ENCODE peak calls at places on chromosome 14, in ten cellular contexts. P, T, R, L, I, B, Y, F, C and S are unnamed samples.

GRCh38 chr14:53384073-53384472 is 230.9 kb upstream of the DDHD1 start:
- DNase-seq in C (no peak), L (no peak), F (no peak), I (no peak), R (no peak), T (no peak), P (no peak), Y (no peak), B (no peak), S (no peak)

GRCh38 chr14:94011795-94012194 is 14.3 kb upstream of the OTUB2 start:
- DNase-seq in P (no peak), C (no peak), B (no peak), L (peak; percentile 10), I (no peak), Y (no peak), R (no peak), T (no peak), F (no peak), S (peak; percentile 72)

GRCh38 chr14:85764809-85765208 is 234.9 kb downstream of the FLRT2 start:
- DNase-seq in T (no peak), R (no peak), I (no peak), C (no peak), Y (no peak), F (no peak), P (no peak), L (no peak), B (no peak), S (no peak)

GRCh38 chr14:96741151-96741977 is 55.8 kb upstream of the VRK1 start:
- DNase-seq in R (peak; percentile 39), L (peak; percentile 50), I (peak; percentile 79), P (no peak), B (peak; percentile 68), Y (no peak), T (peak; percentile 77), F (peak; percentile 68), C (no peak), S (peak; percentile 29)

GRCh38 chr14:95561001-95561412 is 26.2 kb downstream of the GLRX5 start:
- DNase-seq in Y (peak; percentile 94), L (peak; percentile 89), I (peak; percentile 94), R (peak; percentile 88), P (peak; percentile 17), T (peak; percentile 88), C (peak; percentile 82), B (peak; percentile 95), F (peak; percentile 85), S (peak; percentile 74)

GRCh38 chr14:94015223-94015622 is 10.9 kb upstream of the OTUB2 start:
- DNase-seq in T (no peak), F (no peak), R (no peak), I (no peak), L (no peak), C (no peak), Y (no peak), P (no peak), B (no peak), S (no peak)

GRCh38 chr14:51972566-51972965 is 16.8 kb upstream of the RTRAF start:
- DNase-seq in L (no peak), B (no peak), I (no peak), C (no peak), T (no peak), R (no peak), Y (no peak), F (no peak), P (no peak), S (peak; percentile 20)

GRCh38 chr14:21096438-21096837 is 2.0 kb downstream of the ZNF219 start:
- DNase-seq in R (no peak), P (no peak), I (no peak), B (no peak), T (no peak), Y (no peak), C (no peak), L (no peak), F (no peak), S (no peak)

GRCh38 chr14:24279301-24280186 is 8.1 kb upstream of the RABGGTA start:
- DNase-seq in F (no peak), B (no peak), I (no peak), L (peak; percentile 20), Y (no peak), T (no peak), R (peak; percentile 41), C (no peak), P (no peak), S (no peak)
- TF ChIP-seq CTCF in F (no peak), B (no peak), I (peak; percentile 11), L (peak; percentile 7), Y (no peak), T (no peak), R (no peak), C (peak; percentile 24), P (no peak), S (peak; percentile 19)

GRCh38 chr14:65850429-65851145 is 438.1 kb downstream of the FUT8 start:
- DNase-seq in R (no peak), P (no peak), F (no peak), L (no peak), Y (no peak), B (no peak), T (no peak), C (no peak), I (no peak), S (no peak)

GRCh38 chr14:65854215-65854614 is 441.7 kb downstream of the FUT8 start:
- DNase-seq in R (no peak), B (peak; percentile 48), L (no peak), F (no peak), C (no peak), I (no peak), P (no peak), Y (no peak), T (no peak), S (no peak)

GRCh38 chr14:65853407-65853955 is 441.0 kb downstream of the FUT8 start:
- DNase-seq in I (no peak), R (no peak), Y (no peak), L (no peak), P (no peak), F (peak; percentile 23), C (no peak), B (no peak), T (no peak), S (no peak)

GRCh38 chr14:65849558-65849957 is 437.0 kb downstream of the FUT8 start:
- DNase-seq in Y (no peak), T (no peak), L (no peak), R (no peak), C (no peak), I (peak; percentile 87), B (no peak), P (no peak), F (no peak), S (no peak)

DNA sequence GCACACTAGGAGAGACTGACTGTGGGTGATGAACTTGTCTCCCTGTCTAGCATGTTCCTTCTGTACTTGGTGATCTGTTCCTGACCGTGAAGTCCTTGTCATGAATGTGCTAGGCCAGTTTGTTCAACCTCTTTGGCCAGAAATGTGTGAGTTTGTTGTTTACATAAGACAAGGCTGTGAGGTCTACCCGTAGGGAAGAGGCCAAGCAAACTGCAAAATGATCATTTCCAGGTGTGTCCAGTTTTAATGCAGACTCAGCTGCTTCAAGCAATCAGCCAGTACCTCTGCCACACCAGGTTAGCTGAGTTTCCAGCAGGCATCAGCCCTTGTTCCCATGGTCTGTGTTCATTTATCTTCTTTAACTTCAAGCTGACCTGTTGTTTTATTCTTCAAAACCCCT is 440.2 kb downstream of the FUT8 start:
- DNase-seq in P (no peak), B (no peak), T (no peak), R (no peak), F (no peak), C (no peak), L (no peak), I (no peak), Y (no peak), S (no peak)
- H3K4me3 ChIP-seq in P (no peak overlapping the region), B (no peak overlapping the region), T (no peak overlapping the region), R (no peak overlapping the region), F (no peak overlapping the region), C (no peak overlapping the region), L (no peak overlapping the region), I (no peak overlapping the region), Y (no peak overlapping the region), S (no peak overlapping the region)

GRCh38 chr14:61196792-61197191 is 84.3 kb downstream of the TMEM30B start:
- DNase-seq in L (no peak), P (no peak), T (no peak), F (no peak), Y (no peak), C (no peak), I (no peak), B (no peak), R (peak; percentile 42), S (peak; percentile 13)
- TF ChIP-seq CTCF in L (no peak), P (no peak), T (no peak), F (no peak), Y (no peak), C (no peak), I (no peak), B (no peak), R (peak; percentile 51), S (no peak)

GRCh38 chr14:61575126-61575525 is 120.2 kb upstream of the HIF1A start:
- DNase-seq in L (no peak), T (no peak), R (no peak), C (no peak), Y (peak; percentile 37), B (no peak), P (no peak), F (no peak), I (no peak), S (no peak)

GRCh38 chr14:61574514-61574807 is 120.9 kb upstream of the HIF1A start:
- DNase-seq in R (no peak), Y (no peak), L (no peak), B (no peak), T (no peak), P (no peak), C (no peak), F (no peak), I (peak; percentile 54), S (no peak)

GRCh38 chr14:61575751-61576150 is 119.6 kb upstream of the HIF1A start:
- DNase-seq in L (peak; percentile 53), Y (peak; percentile 50), C (no peak), B (no peak), P (no peak), F (no peak), T (no peak), R (no peak), I (no peak), S (peak; percentile 60)

GRCh38 chr14:61573321-61573720 is 122.0 kb upstream of the HIF1A start:
- DNase-seq in Y (no peak), R (no peak), I (no peak), B (no peak), F (no peak), L (no peak), C (no peak), P (no peak), T (no peak), S (no peak)

DNA sequence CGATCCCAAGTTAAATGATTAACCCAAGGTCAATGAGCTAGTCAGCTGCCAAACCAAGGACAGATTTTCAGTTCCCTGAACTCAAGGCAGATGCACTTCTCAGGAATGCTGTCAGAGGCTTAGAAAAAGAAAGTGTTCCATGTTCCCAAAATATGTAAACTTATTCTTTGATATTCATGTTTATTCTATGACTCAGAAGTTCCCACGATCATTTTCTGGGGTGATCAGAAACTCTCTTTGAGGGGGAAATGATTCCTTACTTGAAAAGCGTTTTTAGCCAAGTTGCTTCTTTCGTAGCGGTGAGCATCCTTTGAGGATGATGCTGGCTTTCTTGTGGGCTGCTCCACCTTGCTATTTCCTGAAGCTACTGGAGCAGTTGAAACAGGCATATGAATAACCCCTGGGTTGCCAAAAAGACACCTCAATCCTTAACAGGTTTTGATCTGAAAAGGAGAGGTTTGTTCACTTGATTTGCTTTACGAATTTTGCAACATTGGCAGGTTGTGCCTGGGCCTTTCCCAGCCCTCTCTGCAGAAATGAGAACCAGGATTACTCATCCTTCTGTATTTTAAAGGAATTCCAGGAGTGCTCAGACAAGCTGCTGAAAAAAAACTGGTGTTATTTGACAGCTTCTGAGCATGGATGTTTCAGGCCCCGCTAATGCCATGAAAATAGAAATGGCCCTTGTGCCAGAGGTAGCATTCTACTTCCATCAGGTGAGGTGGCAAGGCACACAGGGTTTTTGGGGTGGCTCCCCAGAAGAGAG is 121.4 kb upstream of the HIF1A start:
- DNase-seq in Y (no peak), F (no peak), R (no peak), P (no peak), L (peak; percentile 81), T (no peak), B (no peak), C (no peak), I (no peak), S (peak; percentile 71)
- H3K4me3 ChIP-seq in Y (no peak overlapping the region), F (no peak overlapping the region), R (no peak overlapping the region), P (no peak overlapping the region), L (peak overlapping the region; percentile 8), T (no peak overlapping the region), B (no peak overlapping the region), C (no peak overlapping the region), I (no peak overlapping the region), S (no peak overlapping the region)